ENCODE peak calls at places on chromosomes 5 and 9, in six cellular contexts. J, U, I, A, X and H are unnamed samples.

GRCh38 chr9:100352201-100352726 is 478 bp downstream of the TEX10 start:
- DNase-seq in I (no peak), A (no peak), J (peak), X (peak), U (peak), H (peak)

GRCh38 chr5:138945421-138946240 is 70.5 kb upstream of the LRRTM2 start:
- DNase-seq in I (no peak), A (no peak), X (no peak), U (peak), J (no peak), H (no peak)

GRCh38 chr9:81653240-81653639 is 36.1 kb downstream of the TLE1 start:
- DNase-seq in A (no peak), J (no peak), X (peak), I (no peak), U (no peak), H (peak)

GRCh38 chr9:113631093-113631765 is 167.7 kb downstream of the RGS3 start:
- DNase-seq in J (peak), I (no peak), A (no peak), U (peak), X (no peak), H (no peak)

GRCh38 chr5:180976518-180976917 is 12.1 kb upstream of the BTNL3 start:
- DNase-seq in J (no peak), U (no peak), X (peak), A (no peak), I (no peak), H (no peak)

GRCh38 chr5:99060306-99061261 is 131.8 kb upstream of the CHD1 start:
- DNase-seq in A (peak), I (peak), U (peak), J (peak), X (peak), H (peak)

GRCh38 chr5:172322028-172322965 is 38.7 kb upstream of the UBTD2 start:
- DNase-seq in X (no peak), U (peak), J (no peak), I (no peak), A (peak), H (peak)

GRCh38 chr5:145540375-145540774 is 294.8 kb downstream of the PRELID2 start:
- DNase-seq in A (no peak), I (no peak), X (peak), J (no peak), U (no peak), H (no peak)

GRCh38 chr5:170306381-170306790 is 8.8 kb upstream of the LCP2 start:
- DNase-seq in I (no peak), X (no peak), U (peak), J (no peak), A (no peak), H (peak)

GRCh38 chr9:120478208-120478607 is 101.8 kb downstream of the CDK5RAP2 start:
- DNase-seq in J (no peak), A (no peak), I (no peak), U (no peak), X (peak), H (peak)

GRCh38 chr9:125558453-125559084 is 148.4 kb downstream of the MAPKAP1 start:
- DNase-seq in U (no peak), J (no peak), I (peak), X (peak), A (peak), H (peak)

GRCh38 chr5:61055434-61056006 is 106.7 kb downstream of the SMIM15 start:
- DNase-seq in X (peak), A (peak), U (no peak), I (no peak), J (no peak), H (peak)

GRCh38 chr9:100286257-100286656 is 66.5 kb downstream of the TEX10 start:
- DNase-seq in J (no peak), U (no peak), A (no peak), X (no peak), I (no peak), H (no peak)

GRCh38 chr9:113985968-113986585 is 92.0 kb downstream of the AMBP start:
- DNase-seq in X (no peak), U (no peak), J (no peak), I (no peak), A (no peak), H (no peak)

GRCh38 chr5:95448836-95449235 is 57.7 kb downstream of the FAM81B start:
- DNase-seq in U (no peak), X (no peak), I (no peak), J (no peak), A (no peak), H (no peak)

GRCh38 chr5:116573279-116573616 is 1.4 kb downstream of the SEMA6A start:
- DNase-seq in J (peak), I (peak), U (peak), X (no peak), A (peak), H (no peak)

GRCh38 chr9:88387733-88388202 is 476 bp upstream of the SPIN1 start:
- DNase-seq in A (no peak), J (peak), U (peak), I (no peak), X (peak), H (peak)

GRCh38 chr9:88387035-88387732 is 1.1 kb upstream of the SPIN1 start:
- DNase-seq in J (peak), U (no peak), I (peak), X (peak), A (peak), H (peak)

GRCh38 chr9:88388886-88389617 is 808 bp downstream of the SPIN1 start:
- DNase-seq in U (peak), X (peak), J (peak), A (peak), I (peak), H (peak)

GRCh38 chr9:88390371-88390990 is 2.2 kb downstream of the SPIN1 start:
- DNase-seq in X (no peak), I (no peak), J (no peak), A (no peak), U (no peak), H (no peak)

DNA sequence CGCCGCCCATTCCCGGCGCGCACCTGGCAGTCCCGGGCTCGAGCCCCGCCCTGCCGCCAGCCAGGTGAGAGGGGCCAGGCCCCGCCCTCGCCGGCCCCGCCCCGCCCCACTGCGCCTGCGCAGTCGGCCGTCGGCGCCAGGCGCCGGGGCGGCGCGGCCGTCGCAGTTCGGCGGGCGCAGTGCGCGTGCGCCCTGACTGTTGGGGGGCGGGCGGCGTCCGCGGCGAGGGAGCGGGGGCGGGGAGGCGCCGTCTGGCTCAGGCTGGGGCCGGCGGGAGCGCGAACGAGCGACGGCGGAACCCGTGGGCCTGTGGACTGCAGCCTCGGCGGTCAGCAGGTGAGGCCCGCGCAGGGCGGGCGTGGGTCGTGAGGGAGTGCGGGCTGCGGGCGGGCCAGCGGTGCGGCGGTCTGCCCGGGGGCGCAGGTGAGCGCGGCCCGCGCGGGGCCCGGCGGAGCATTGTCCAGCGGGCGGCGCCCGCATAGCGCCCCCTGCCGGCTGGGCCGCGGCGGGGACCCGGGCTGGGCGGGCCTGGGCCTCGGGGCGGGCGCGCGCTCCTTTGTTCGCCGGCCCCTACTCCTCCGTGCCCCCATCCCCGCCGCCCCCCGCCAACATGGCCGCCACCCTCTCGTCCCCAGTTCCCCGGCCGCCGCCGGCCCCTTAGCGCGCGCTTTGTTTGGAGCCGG is at the start of gene SPIN1:
- DNase-seq in X (peak), U (peak), I (peak), A (peak), J (peak), H (peak)
- TF ChIP-seq CTCF in X (no peak), U (peak), I (no peak), A (no peak), J (peak), H (peak)

GRCh38 chr5:59351076-59351794 is 542.3 kb downstream of the PDE4D start:
- DNase-seq in I (no peak), A (no peak), J (no peak), X (no peak), U (no peak), H (peak)

GRCh38 chr5:59346514-59346913 is 547.0 kb downstream of the PDE4D start:
- DNase-seq in U (no peak), A (no peak), X (no peak), I (no peak), J (no peak), H (no peak)

GRCh38 chr5:59346987-59347386 is 546.5 kb downstream of the PDE4D start:
- DNase-seq in J (no peak), A (no peak), I (no peak), U (no peak), X (no peak), H (no peak)

GRCh38 chr5:59348189-59348588 is 545.3 kb downstream of the PDE4D start:
- DNase-seq in U (no peak), I (no peak), X (peak), A (no peak), J (no peak), H (peak)
- TF ChIP-seq CTCF in U (no peak), I (no peak), X (no peak), A (no peak), J (peak), H (peak)

DNA sequence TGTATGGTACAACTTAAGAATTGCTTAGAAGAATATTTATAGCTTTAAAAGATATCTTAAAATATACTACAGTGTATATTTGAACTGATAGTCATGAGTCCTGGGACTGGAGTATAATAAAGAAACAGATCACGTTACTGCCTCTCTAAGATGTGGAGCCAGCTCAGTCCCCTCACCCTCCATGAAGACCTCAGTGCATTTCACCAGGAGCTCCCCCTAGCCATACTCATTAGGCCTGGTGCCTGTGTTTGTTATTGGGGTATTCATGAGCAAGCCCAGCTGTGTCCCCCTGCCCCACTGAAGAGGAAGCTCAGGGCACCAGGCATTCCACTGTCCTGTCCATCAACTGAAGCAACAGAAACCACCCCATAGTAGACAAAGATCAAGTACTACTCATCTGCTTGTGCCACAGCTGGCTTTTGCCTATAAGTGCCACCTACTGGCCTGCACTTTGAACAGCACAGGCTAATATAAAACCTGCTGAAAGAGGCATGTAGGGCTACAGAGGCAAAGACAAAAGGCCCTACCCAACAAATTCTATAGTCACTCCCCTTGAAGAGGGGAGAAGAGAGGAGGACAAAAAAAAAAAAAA is 850.2 kb upstream of the NUDT12 start:
- DNase-seq in A (peak), I (peak), J (no peak), U (no peak), X (peak), H (peak)
- TF ChIP-seq CTCF in A (peak), I (peak), J (peak), U (no peak), X (peak), H (peak)

GRCh38 chr9:35522189-35522588 is 32.3 kb downstream of the RUSC2 start:
- DNase-seq in X (no peak), U (no peak), J (no peak), A (no peak), I (no peak), H (no peak)
- TF ChIP-seq CTCF in X (no peak), U (no peak), J (peak), A (no peak), I (no peak), H (no peak)